ENCODE peak calls at places on chromosomes 13 and 19, in six cellular contexts. S, B, P, C, A and F are unnamed samples.

GRCh38 chr13:39016087-39016486 is 21.8 kb downstream of the PROSER1 start:
- DNase-seq in S (no peak), B (no peak), P (no peak), C (no peak), A (no peak), F (no peak)

GRCh38 chr13:24670927-24671326 is 9.3 kb upstream of the ATP12A start:
- DNase-seq in S (no peak), B (peak), P (peak), C (peak), A (peak), F (peak)

GRCh38 chr19:49666120-49666444 is 349 bp downstream of the BCL2L12 start:
- DNase-seq in S (no peak), B (no peak), P (no peak), C (no peak), A (no peak), F (no peak)

GRCh38 chr13:30235206-30235605 is 72.1 kb downstream of the KATNAL1 start:
- DNase-seq in S (no peak), B (no peak), P (peak), C (no peak), A (peak), F (peak)

GRCh38 chr19:13986348-13986904 is 19.7 kb downstream of the RFX1 start:
- DNase-seq in S (peak), B (peak), P (peak), C (peak), A (peak), F (peak)

GRCh38 chr19:35436477-35437141 is 11.4 kb upstream of the FFAR2 start:
- DNase-seq in S (peak), B (no peak), P (peak), C (peak), A (peak), F (peak)

GRCh38 chr19:47699360-47699917 is 13.8 kb upstream of the EHD2 start:
- DNase-seq in S (no peak), B (peak), P (peak), C (peak), A (peak), F (peak)

GRCh38 chr13:28636677-28637317 is 22.1 kb upstream of the POMP start:
- DNase-seq in S (peak), B (peak), P (peak), C (peak), A (peak), F (peak)

GRCh38 chr19:39951686-39952085 is 17.3 kb upstream of the FCGBP start:
- DNase-seq in S (no peak), B (no peak), P (peak), C (peak), A (peak), F (peak)

GRCh38 chr13:71864094-71864980 is 2.7 kb downstream of the DACH1 start:
- DNase-seq in S (peak), B (peak), P (no peak), C (no peak), A (no peak), F (no peak)

GRCh38 chr13:30364876-30365275 is 57.4 kb upstream of the UBE2L5 start:
- DNase-seq in S (no peak), B (peak), P (peak), C (peak), A (peak), F (peak)

GRCh38 chr13:61029064-61029463 is 386.6 kb downstream of the PCDH20 start:
- DNase-seq in S (no peak), B (peak), P (no peak), C (no peak), A (no peak), F (no peak)

GRCh38 chr19:41327499-41328156 is 17.7 kb downstream of the CCDC97 start:
- DNase-seq in S (peak), B (no peak), P (peak), C (peak), A (peak), F (peak)

GRCh38 chr13:96075953-96076543 is 13.9 kb upstream of the HS6ST3 start:
- DNase-seq in S (no peak), B (no peak), P (peak), C (peak), A (peak), F (peak)

GRCh38 chr19:13275016-13275722 is 125.0 kb downstream of the IER2 start:
- DNase-seq in S (no peak), B (no peak), P (no peak), C (no peak), A (no peak), F (peak)

GRCh38 chr19:47381653-47382279 is 32.7 kb downstream of the DHX34 start:
- DNase-seq in S (no peak), B (no peak), P (no peak), C (no peak), A (no peak), F (no peak)

GRCh38 chr13:113078895-113079720 is 26.5 kb upstream of the F7 start:
- DNase-seq in S (no peak), B (no peak), P (no peak), C (no peak), A (no peak), F (no peak)

GRCh38 chr13:46604226-46604968 is 51.4 kb downstream of the LRCH1 start:
- DNase-seq in S (no peak), B (no peak), P (no peak), C (no peak), A (no peak), F (no peak)

GRCh38 chr13:30049692-30050091 is 199.3 kb upstream of the UBL3 start:
- DNase-seq in S (no peak), B (no peak), P (peak), C (peak), A (no peak), F (peak)

GRCh38 chr13:46551410-46552301 is 1.3 kb upstream of the LRCH1 start:
- DNase-seq in S (peak), B (peak), P (peak), C (peak), A (peak), F (peak)

GRCh38 chr19:30799854-30800755 is 427.9 kb downstream of the ZNF536 start:
- DNase-seq in S (peak), B (peak), P (peak), C (no peak), A (no peak), F (peak)

GRCh38 chr19:39737351-39737750 is 478 bp downstream of the CLC start:
- DNase-seq in S (no peak), B (no peak), P (no peak), C (no peak), A (no peak), F (no peak)

GRCh38 chr19:41353466-41354342 is at the start of gene TGFB1:
- DNase-seq in S (peak), B (peak), P (peak), C (peak), A (peak), F (peak)

GRCh38 chr19:2540646-2541454 is 64.9 kb downstream of the GADD45B start:
- DNase-seq in S (peak), B (peak), P (peak), C (peak), A (peak), F (peak)